ENCODE peak calls at places on chromosomes 11 and 22, in seven cellular contexts. E is colonic mucosa; W is CD8-positive, alpha-beta memory T cell; V is thoracic aorta; F is osteoblast; B is fibroblast of lung; X is SJSA1. H is an unnamed sample.

GRCh38 chr22:21621891-21622623 is 7.8 kb downstream of the YDJC start:
- DNase-seq in E (no peak), W (no peak), V (no peak), F (peak), B (peak), X (no peak), H (no peak)

GRCh38 chr11:35541621-35542375 is 16.4 kb upstream of the PAMR1 start:
- DNase-seq in E (peak), W (no peak), V (no peak), F (no peak), B (peak), X (peak), H (peak)

GRCh38 chr22:22210375-22210774 is 34.2 kb upstream of the VPREB1 start:
- DNase-seq in E (no peak), W (no peak), V (no peak), F (peak), B (peak), X (no peak), H (peak)

GRCh38 chr11:38252620-38253019 is 1654.6 kb upstream of the RAG2 start:
- DNase-seq in E (no peak), W (no peak), V (no peak), F (no peak), B (no peak), X (no peak), H (no peak)

GRCh38 chr22:29625090-29625825 is 21.8 kb downstream of the NF2 start:
- DNase-seq in E (peak), W (peak), V (no peak), F (no peak), B (peak), X (peak), H (no peak)

GRCh38 chr11:38060930-38061329 is 1462.9 kb upstream of the RAG2 start:
- DNase-seq in E (no peak), W (no peak), V (no peak), F (no peak), B (no peak), X (no peak), H (no peak)

GRCh38 chr11:65903068-65903481 is 2.9 kb upstream of the FOSL1 start:
- DNase-seq in E (no peak), W (no peak), V (no peak), F (peak), B (peak), X (peak), H (no peak)

GRCh38 chr11:113628912-113629311 is 77.2 kb downstream of the TMPRSS5 start:
- DNase-seq in E (no peak), W (no peak), V (no peak), F (no peak), B (no peak), X (no peak), H (no peak)

GRCh38 chr22:31223786-31224191 is 11.7 kb downstream of the LIMK2 start:
- DNase-seq in E (no peak), W (no peak), V (no peak), F (no peak), B (no peak), X (no peak), H (no peak)

GRCh38 chr11:69637956-69638871 is 2.7 kb upstream of the CCND1 start:
- DNase-seq in E (peak), W (no peak), V (no peak), F (peak), B (peak), X (peak), H (peak)

GRCh38 chr22:29773233-29773632 is 6.1 kb downstream of the UQCR10 start:
- DNase-seq in E (no peak), W (no peak), V (no peak), F (peak), B (no peak), X (no peak), H (no peak)

GRCh38 chr22:36147196-36147788 is 13.3 kb downstream of the APOL3 start:
- DNase-seq in E (no peak), W (no peak), V (no peak), F (no peak), B (no peak), X (no peak), H (no peak)

GRCh38 chr11:65498042-65498726 is 661 bp upstream of the MALAT1 start:
- DNase-seq in E (no peak), W (peak), V (no peak), F (peak), B (peak), X (peak), H (peak)

GRCh38 chr11:64372802-64373597 is 14.0 kb downstream of the RPS6KA4 start:
- DNase-seq in E (no peak), W (no peak), V (no peak), F (peak), B (no peak), X (peak), H (peak)

GRCh38 chr11:19874241-19874640 is 161.6 kb downstream of the NAV2 start:
- DNase-seq in E (no peak), W (no peak), V (no peak), F (peak), B (no peak), X (no peak), H (no peak)

GRCh38 chr11:5364214-5364613 is 12.9 kb downstream of the OR51B6 start:
- DNase-seq in E (no peak), W (no peak), V (no peak), F (peak), B (peak), X (peak), H (no peak)

GRCh38 chr11:68583047-68583446 is 101.3 kb upstream of the GAL start:
- DNase-seq in E (no peak), W (no peak), V (no peak), F (peak), B (peak), X (peak), H (no peak)

GRCh38 chr11:121458551-121458950 is 5.8 kb upstream of the SORL1-AS1 start:
- DNase-seq in E (no peak), W (no peak), V (no peak), F (no peak), B (no peak), X (no peak), H (no peak)

GRCh38 chr11:19646921-19647320 is 65.7 kb upstream of the NAV2 start:
- DNase-seq in E (no peak), W (no peak), V (no peak), F (peak), B (peak), X (peak), H (no peak)

GRCh38 chr22:19871845-19872778 is 17.4 kb upstream of the GNB1L start:
- DNase-seq in E (peak), W (no peak), V (peak), F (peak), B (no peak), X (no peak), H (peak)

GRCh38 chr22:19125474-19126308 is 3.5 kb upstream of the DGCR2 start:
- DNase-seq in E (no peak), W (no peak), V (no peak), F (peak), B (no peak), X (no peak), H (peak)

GRCh38 chr22:42910221-42910942 is 53.3 kb upstream of the ARFGAP3 start:
- DNase-seq in E (no peak), W (no peak), V (no peak), F (peak), B (no peak), X (no peak), H (no peak)

GRCh38 chr11:123654566-123655081 is at the start of gene SCN3B:
- DNase-seq in E (peak), W (no peak), V (no peak), F (peak), B (peak), X (peak), H (peak)

GRCh38 chr11:134643519-134644042 is 231.5 kb upstream of the B3GAT1 start:
- DNase-seq in E (no peak), W (no peak), V (no peak), F (no peak), B (no peak), X (no peak), H (no peak)

GRCh38 chr11:59615132-59615636 is 390 bp downstream of the OSBP start:
- DNase-seq in E (peak), W (peak), V (no peak), F (peak), B (no peak), X (no peak), H (peak)

GRCh38 chr22:32650553-32651345 is 150.8 kb upstream of the TIMP3 start:
- DNase-seq in E (no peak), W (no peak), V (no peak), F (peak), B (peak), X (no peak), H (no peak)

GRCh38 chr11:27012254-27012921 is 18.5 kb downstream of the FIBIN start:
- DNase-seq in E (peak), W (no peak), V (no peak), F (no peak), B (peak), X (peak), H (no peak)

GRCh38 chr11:87180743-87181142 is 143.0 kb downstream of the TMEM135 start:
- DNase-seq in E (no peak), W (no peak), V (no peak), F (no peak), B (peak), X (no peak), H (no peak)

GRCh38 chr11:110087820-110088534 is 5.2 kb upstream of the ZC3H12C start:
- DNase-seq in E (no peak), W (no peak), V (no peak), F (peak), B (peak), X (peak), H (no peak)

GRCh38 chr22:24587948-24588347 is 4.9 kb downstream of the LRRC75B start:
- DNase-seq in E (no peak), W (no peak), V (no peak), F (peak), B (no peak), X (no peak), H (no peak)

GRCh38 chr11:96049426-96049825 is 125.5 kb upstream of the MTMR2 start:
- DNase-seq in E (no peak), W (no peak), V (no peak), F (peak), B (peak), X (no peak), H (no peak)

GRCh38 chr11:118659956-118660645 is 19.3 kb downstream of the TREH start:
- DNase-seq in E (no peak), W (no peak), V (no peak), F (no peak), B (no peak), X (no peak), H (no peak)

GRCh38 chr11:20342347-20343279 is 20.9 kb upstream of the HTATIP2 start:
- DNase-seq in E (no peak), W (no peak), V (no peak), F (no peak), B (no peak), X (no peak), H (no peak)

DNA sequence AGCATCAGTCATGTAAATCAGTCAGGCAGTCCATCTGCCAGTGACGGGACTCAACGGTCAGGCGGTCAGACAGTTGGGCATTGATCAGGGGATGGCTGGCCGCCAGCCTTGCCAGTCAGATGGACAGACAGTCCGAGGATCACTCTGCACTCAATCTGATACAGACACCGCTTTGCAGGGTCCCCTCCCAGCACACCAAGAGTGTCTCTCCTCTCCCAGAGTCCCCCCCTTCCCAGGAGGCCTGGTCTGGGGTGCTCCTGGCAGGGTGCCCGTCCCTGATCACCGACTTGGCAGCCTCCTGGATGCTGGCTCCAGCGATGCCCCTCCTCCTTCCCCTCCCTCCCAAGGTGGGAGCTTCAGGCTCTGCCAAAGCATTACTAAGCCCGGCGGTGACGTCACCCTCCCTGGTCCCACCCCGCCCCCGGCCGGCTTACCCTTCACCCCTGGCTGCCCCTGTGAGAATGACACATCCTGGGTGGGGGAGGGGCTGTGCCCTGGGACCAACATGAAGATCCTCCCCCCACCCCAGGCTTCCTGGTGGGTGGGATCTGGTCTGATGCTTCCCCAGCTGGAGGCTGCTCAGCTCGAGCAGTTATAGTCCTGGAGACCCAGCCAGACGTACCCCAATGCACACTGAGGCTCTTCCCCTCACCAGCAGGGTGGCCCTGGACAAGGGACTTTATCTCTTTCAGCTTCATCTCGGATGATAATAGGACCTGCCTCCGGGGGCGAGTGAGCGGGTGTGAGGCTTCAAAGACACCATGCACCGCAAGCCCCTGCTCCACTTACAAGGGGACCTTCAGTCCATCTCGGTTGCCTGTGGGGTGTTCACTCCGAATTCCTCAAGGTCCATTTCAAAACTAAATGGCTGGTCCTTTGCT is 69.2 kb downstream of the CD82 start:
- DNase-seq in E (no peak), W (no peak), V (peak), F (peak), B (peak), X (peak), H (peak)
- H3K27ac ChIP-seq in E (no peak), W (no peak), V (no peak), F (no peak), B (no peak), X (no peak), H (no peak)

GRCh38 chr11:3223932-3224729 is 5.5 kb upstream of the MRGPRG start:
- DNase-seq in E (no peak), W (no peak), V (no peak), F (peak), B (no peak), X (no peak), H (no peak)
- H3K27ac ChIP-seq in E (no peak), W (no peak), V (no peak), F (no peak), B (no peak), X (no peak), H (no peak)

DNA sequence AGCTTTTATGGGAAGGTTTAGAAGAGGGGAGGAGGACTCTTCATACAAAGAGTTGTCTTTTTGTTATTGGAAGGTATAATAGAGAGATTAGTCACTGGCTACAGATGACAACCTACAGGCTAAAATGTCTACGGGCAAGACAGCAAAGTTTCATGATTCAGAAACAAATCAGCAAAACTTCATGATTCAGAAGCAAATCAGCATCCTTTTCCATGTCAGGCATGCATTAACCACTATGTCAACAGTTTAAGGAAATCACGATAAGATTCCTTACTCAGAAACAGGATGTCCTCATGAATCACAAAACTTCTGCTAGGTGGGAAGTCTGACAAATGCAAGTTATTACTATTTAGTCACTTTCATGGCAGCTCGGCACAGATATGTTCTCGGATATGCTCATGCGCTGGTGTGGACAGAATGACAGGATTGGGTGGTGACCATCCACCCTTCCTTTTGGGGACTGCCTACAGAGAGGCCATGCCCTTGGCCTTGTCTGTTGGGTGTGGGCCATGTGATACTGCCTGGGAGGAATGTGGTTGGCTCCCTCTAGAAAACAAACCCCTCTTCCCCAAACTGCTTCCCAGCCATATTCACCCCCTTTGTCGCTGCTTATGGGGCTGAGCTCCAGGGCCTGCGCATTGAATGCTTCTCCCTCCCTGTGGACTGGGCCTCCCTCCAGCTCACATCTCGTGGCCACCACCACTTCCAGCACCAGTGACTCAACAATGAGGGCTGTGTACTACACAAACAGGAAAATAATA is 10.2 kb downstream of the C11orf91 start:
- DNase-seq in E (peak), W (no peak), V (peak), F (peak), B (peak), X (peak), H (peak)
- H3K27ac ChIP-seq in E (peak), W (no peak), V (peak), F (peak), B (peak), X (peak), H (peak)

GRCh38 chr11:45530111-45530510 is 135.3 kb downstream of the CHST1 start:
- DNase-seq in E (no peak), W (no peak), V (no peak), F (no peak), B (no peak), X (no peak), H (no peak)

GRCh38 chr11:45528435-45528834 is 137.0 kb downstream of the CHST1 start:
- DNase-seq in E (no peak), W (no peak), V (no peak), F (no peak), B (no peak), X (no peak), H (no peak)

GRCh38 chr11:45532552-45532951 is 132.9 kb downstream of the CHST1 start:
- DNase-seq in E (no peak), W (no peak), V (no peak), F (no peak), B (no peak), X (no peak), H (no peak)

GRCh38 chr11:45527898-45528297 is 137.5 kb downstream of the CHST1 start:
- DNase-seq in E (no peak), W (no peak), V (no peak), F (peak), B (no peak), X (no peak), H (no peak)

GRCh38 chr11:45530776-45531175 is 134.6 kb downstream of the CHST1 start:
- DNase-seq in E (no peak), W (no peak), V (no peak), F (no peak), B (no peak), X (no peak), H (no peak)
- H3K27ac ChIP-seq in E (no peak), W (no peak), V (no peak), F (no peak), B (no peak), X (no peak), H (no peak)

GRCh38 chr22:37179622-37180420 is 8.2 kb downstream of the C1QTNF6 start:
- DNase-seq in E (peak), W (no peak), V (no peak), F (peak), B (no peak), X (no peak), H (peak)

GRCh38 chr22:37177221-37177620 is 10.8 kb downstream of the C1QTNF6 start:
- DNase-seq in E (no peak), W (no peak), V (no peak), F (peak), B (no peak), X (no peak), H (peak)

GRCh38 chr22:37179126-37179470 is 8.9 kb downstream of the C1QTNF6 start:
- DNase-seq in E (no peak), W (no peak), V (no peak), F (no peak), B (no peak), X (no peak), H (no peak)

GRCh38 chr22:37177755-37178154 is 10.3 kb downstream of the C1QTNF6 start:
- DNase-seq in E (no peak), W (no peak), V (no peak), F (peak), B (no peak), X (no peak), H (no peak)

GRCh38 chr22:37178350-37179125 is 9.5 kb downstream of the C1QTNF6 start:
- DNase-seq in E (peak), W (no peak), V (no peak), F (peak), B (peak), X (no peak), H (peak)
- H3K27ac ChIP-seq in E (peak), W (no peak), V (no peak), F (no peak), B (no peak), X (no peak), H (peak)

DNA sequence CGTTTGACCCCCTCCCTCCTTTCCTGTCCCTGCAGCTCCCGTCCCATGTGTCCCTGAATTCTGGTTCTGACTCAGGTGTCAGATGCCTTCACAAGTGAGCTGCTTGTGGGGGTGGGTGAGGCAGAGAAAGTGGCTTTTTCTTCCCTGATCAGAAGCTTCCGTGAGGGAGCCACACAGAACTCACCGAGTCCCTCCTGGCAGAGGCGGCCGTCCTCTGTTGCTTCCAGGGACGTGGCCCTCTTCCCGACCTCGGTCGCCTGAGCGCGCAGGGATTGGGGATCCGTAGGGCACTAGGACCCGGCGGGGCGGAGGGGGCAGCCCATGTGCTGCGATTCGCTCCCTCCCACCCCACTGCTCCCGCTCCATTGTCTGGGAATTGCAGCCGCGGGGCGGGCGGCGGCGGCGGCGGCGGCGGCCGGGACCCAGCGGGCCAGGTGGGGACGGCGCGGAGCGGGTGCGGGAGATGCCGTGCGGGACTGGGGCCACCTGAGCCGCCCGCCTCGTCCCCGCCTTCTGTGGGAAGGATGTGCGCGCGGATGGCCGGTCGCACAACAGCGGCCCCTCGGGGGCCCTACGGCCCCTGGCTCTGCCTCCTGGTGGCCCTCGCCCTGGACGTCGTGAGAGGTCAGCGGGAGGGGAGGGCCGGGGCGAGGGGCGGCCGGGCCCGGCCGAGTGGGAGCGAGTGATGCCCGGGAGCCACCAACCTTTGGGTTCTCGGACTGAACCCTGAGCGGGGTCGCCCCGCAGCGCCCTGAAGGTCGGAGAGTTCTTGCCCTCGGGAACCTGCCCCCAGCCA is at the start of gene TMEM132A:
- DNase-seq in E (peak), W (no peak), V (no peak), F (peak), B (peak), X (peak), H (peak)
- H3K27ac ChIP-seq in E (no peak), W (no peak), V (no peak), F (no peak), B (no peak), X (no peak), H (no peak)

GRCh38 chr22:17913705-17914282 is 110.6 kb downstream of the MICAL3 start:
- DNase-seq in E (no peak), W (no peak), V (no peak), F (no peak), B (peak), X (no peak), H (no peak)
- H3K27ac ChIP-seq in E (no peak), W (no peak), V (no peak), F (peak), B (no peak), X (no peak), H (no peak)